ENCODE peak calls at places on chromosomes 11 and 22, in seven cellular contexts. G, S, E, P, J, D and Q are unnamed samples.

GRCh38 chr22:30610299-30610698 is 3.3 kb downstream of the TCN2 start:
- DNase-seq in E (no peak), J (no peak), S (no peak), P (no peak), G (no peak), D (no peak), Q (no peak)

GRCh38 chr11:3000032-3000961 is 8.2 kb upstream of the NAP1L4 start:
- DNase-seq in E (no peak), G (peak), D (peak), P (peak), S (peak), J (no peak), Q (no peak)

GRCh38 chr11:103591554-103591953 is 444.9 kb upstream of the DDI1 start:
- DNase-seq in D (no peak), S (no peak), J (no peak), E (no peak), P (no peak), G (no peak), Q (no peak)

GRCh38 chr11:66981976-66982578 is 7.0 kb downstream of the C11orf86 start:
- DNase-seq in S (peak), D (peak), J (peak), G (peak), E (peak), P (no peak), Q (no peak)

GRCh38 chr22:45977551-45978274 is 751 bp upstream of the WNT7B start:
- DNase-seq in J (no peak), S (peak), G (no peak), D (no peak), E (no peak), P (peak), Q (peak)

GRCh38 chr22:26534166-26534855 is 22.0 kb upstream of the TFIP11 start:
- DNase-seq in E (no peak), D (no peak), G (no peak), S (no peak), J (no peak), P (no peak), Q (no peak)

GRCh38 chr11:63485777-63486176 is 5.2 kb downstream of the PLAAT5 start:
- DNase-seq in E (no peak), G (no peak), D (no peak), P (no peak), J (no peak), S (no peak), Q (no peak)

GRCh38 chr11:64400096-64400495 is 41.1 kb downstream of the RPS6KA4 start:
- DNase-seq in E (no peak), P (no peak), G (no peak), D (peak), S (peak), J (no peak), Q (no peak)

GRCh38 chr11:29780756-29781155 is 236.1 kb downstream of the KCNA4 start:
- DNase-seq in G (no peak), E (no peak), P (peak), S (peak), J (no peak), D (no peak), Q (no peak)

GRCh38 chr11:58334708-58335107 is 24.2 kb downstream of the OR5B17 start:
- DNase-seq in D (no peak), J (peak), E (no peak), S (peak), P (no peak), G (peak), Q (peak)

GRCh38 chr11:131819845-131820244 is 449.4 kb downstream of the NTM start:
- DNase-seq in E (no peak), G (no peak), P (no peak), D (no peak), S (no peak), J (no peak), Q (no peak)

GRCh38 chr11:12724301-12725046 is 50.3 kb downstream of the TEAD1 start:
- DNase-seq in P (peak), E (peak), J (no peak), G (peak), S (peak), D (peak), Q (peak)

GRCh38 chr22:44668190-44668885 is 33.7 kb upstream of the PRR5 start:
- DNase-seq in G (no peak), D (no peak), S (peak), J (no peak), E (no peak), P (peak), Q (no peak)

GRCh38 chr11:2100361-2101170 is 38.6 kb downstream of the IGF2 start:
- DNase-seq in J (no peak), G (peak), S (no peak), E (no peak), D (peak), P (no peak), Q (no peak)

GRCh38 chr11:28383471-28383870 is 275.3 kb downstream of the METTL15 start:
- DNase-seq in J (peak), S (peak), D (no peak), G (peak), E (no peak), P (no peak), Q (no peak)

GRCh38 chr11:17790453-17790852 is 55.9 kb downstream of the KCNC1 start:
- DNase-seq in G (peak), P (no peak), D (no peak), E (no peak), J (no peak), S (peak), Q (no peak)

GRCh38 chr11:76763573-76764348 is 19.4 kb upstream of the TSKU start:
- DNase-seq in D (no peak), G (peak), S (peak), E (no peak), J (peak), P (no peak), Q (no peak)

GRCh38 chr11:111006207-111006606 is 239.3 kb upstream of the POU2AF2 start:
- DNase-seq in J (no peak), P (no peak), S (no peak), D (no peak), G (no peak), E (no peak), Q (no peak)

GRCh38 chr22:48156603-48157355 is 1394.3 kb downstream of the TBC1D22A start:
- DNase-seq in P (no peak), S (no peak), J (no peak), G (no peak), E (no peak), D (no peak), Q (no peak)

GRCh38 chr11:126485021-126485781 is 129.7 kb downstream of the ST3GAL4 start:
- DNase-seq in E (no peak), P (no peak), G (peak), J (peak), D (no peak), S (peak), Q (no peak)

GRCh38 chr22:27667121-27667843 is 134.3 kb downstream of the MN1 start:
- DNase-seq in J (no peak), G (no peak), D (no peak), E (no peak), P (peak), S (no peak), Q (peak)

GRCh38 chr11:9662273-9662672 is 1.6 kb upstream of the SWAP70 start:
- DNase-seq in J (no peak), P (no peak), G (no peak), D (no peak), E (no peak), S (no peak), Q (no peak)

GRCh38 chr11:127470485-127470884 is 469.9 kb upstream of the KIRREL3 start:
- DNase-seq in G (no peak), S (peak), D (no peak), E (no peak), P (peak), J (no peak), Q (peak)

GRCh38 chr11:35323076-35323868 is 96.1 kb downstream of the SLC1A2 start:
- DNase-seq in E (no peak), G (no peak), J (no peak), S (peak), D (no peak), P (no peak), Q (no peak)

DNA sequence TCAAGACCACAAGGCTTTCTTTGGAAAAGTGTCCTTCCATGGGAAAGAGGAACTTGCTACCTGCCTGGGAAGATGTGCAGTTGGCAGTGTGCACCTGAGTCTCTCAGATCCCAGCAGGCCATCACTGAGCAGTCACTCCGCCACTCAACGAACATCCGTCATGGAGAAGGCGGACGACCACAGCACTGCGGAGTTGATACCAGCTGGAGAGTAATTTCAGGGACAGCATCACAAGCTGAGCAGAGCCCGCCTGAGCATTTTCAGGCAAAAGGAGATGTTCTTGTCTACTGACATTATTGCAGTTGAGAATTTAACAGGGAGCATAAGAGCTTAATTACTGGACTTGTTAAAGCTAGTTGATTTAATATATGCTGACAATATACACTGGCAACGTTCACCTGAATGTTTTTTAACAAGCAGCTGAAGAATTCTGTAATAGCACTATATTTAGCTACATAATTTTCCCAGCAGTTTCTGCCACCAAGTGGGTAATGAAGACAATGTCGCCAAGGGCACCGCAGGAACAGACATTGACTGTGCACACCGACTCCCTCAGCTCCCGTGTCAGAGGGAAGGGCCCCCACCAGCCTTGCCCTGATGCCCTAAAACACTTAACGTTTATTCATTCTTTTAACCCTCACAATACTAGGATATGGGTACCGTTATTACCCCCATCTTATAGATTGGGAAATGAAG is 52.4 kb upstream of the ARFGAP3 start:
- DNase-seq in S (no peak), D (no peak), J (no peak), E (no peak), P (no peak), G (no peak), Q (no peak)
- H3K4me3 ChIP-seq in S (no peak), D (no peak), J (no peak), E (no peak), P (no peak), G (no peak), Q (no peak)

GRCh38 chr22:32395107-32395506 is 16.9 kb downstream of the RTCB start:
- DNase-seq in E (no peak), S (no peak), D (no peak), G (no peak), P (no peak), J (no peak), Q (no peak)

GRCh38 chr22:32385681-32386080 is 26.4 kb downstream of the RTCB start:
- DNase-seq in S (no peak), E (no peak), G (no peak), P (no peak), J (no peak), D (no peak), Q (no peak)

GRCh38 chr22:32389685-32390084 is 22.4 kb downstream of the RTCB start:
- DNase-seq in J (no peak), D (no peak), P (peak), G (peak), E (no peak), S (peak), Q (peak)
- H3K4me3 ChIP-seq in J (no peak), D (no peak), P (no peak), G (no peak), E (no peak), S (no peak), Q (no peak)

GRCh38 chr11:69984457-69985261 is 93.5 kb upstream of the ANO1 start:
- DNase-seq in P (peak), J (no peak), D (no peak), G (no peak), E (no peak), S (no peak), Q (peak)

GRCh38 chr11:69986421-69987229 is 91.5 kb upstream of the ANO1 start:
- DNase-seq in D (no peak), P (no peak), G (no peak), E (no peak), J (no peak), S (no peak), Q (no peak)

GRCh38 chr11:69985654-69986420 is 92.3 kb upstream of the ANO1 start:
- DNase-seq in D (no peak), J (no peak), E (no peak), G (no peak), S (peak), P (peak), Q (no peak)

GRCh38 chr11:69983897-69984438 is 94.1 kb upstream of the ANO1 start:
- DNase-seq in D (no peak), E (no peak), S (no peak), G (no peak), J (no peak), P (no peak), Q (no peak)

GRCh38 chr11:69985331-69985653 is 92.8 kb upstream of the ANO1 start:
- DNase-seq in E (no peak), J (no peak), D (no peak), G (no peak), S (no peak), P (no peak), Q (no peak)
- H3K4me3 ChIP-seq in E (peak), J (no peak), D (peak), G (no peak), S (no peak), P (peak), Q (no peak)

GRCh38 chr11:83294208-83294607 is 8.0 kb upstream of the CCDC90B start:
- DNase-seq in P (no peak), S (no peak), G (no peak), E (no peak), J (no peak), D (no peak), Q (peak)
- H3K4me3 ChIP-seq in P (no peak), S (no peak), G (no peak), E (no peak), J (no peak), D (no peak), Q (no peak)

GRCh38 chr22:32203181-32204105 is 1.4 kb downstream of the RFPL2 start:
- DNase-seq in D (no peak), G (no peak), J (no peak), S (no peak), E (no peak), P (no peak), Q (no peak)

GRCh38 chr22:32202161-32202538 is 2.7 kb downstream of the RFPL2 start:
- DNase-seq in G (no peak), E (no peak), S (no peak), P (no peak), J (no peak), D (no peak), Q (peak)

GRCh38 chr22:32200752-32201151 is 4.1 kb downstream of the RFPL2 start:
- DNase-seq in J (no peak), E (no peak), D (no peak), S (no peak), P (no peak), G (no peak), Q (peak)

GRCh38 chr22:32204211-32204855 is 540 bp downstream of the RFPL2 start:
- DNase-seq in G (no peak), S (no peak), D (no peak), P (peak), J (no peak), E (no peak), Q (peak)

GRCh38 chr22:32202539-32203180 is 2.2 kb downstream of the RFPL2 start:
- DNase-seq in D (peak), S (peak), G (peak), J (no peak), P (peak), E (no peak), Q (peak)
- H3K4me3 ChIP-seq in D (peak), S (no peak), G (no peak), J (no peak), P (peak), E (peak), Q (no peak)

GRCh38 chr11:15654397-15654915 is 539.7 kb downstream of the INSC start:
- DNase-seq in S (no peak), E (no peak), J (no peak), P (no peak), G (no peak), D (no peak), Q (no peak)
- H3K4me3 ChIP-seq in S (no peak), E (no peak), J (no peak), P (no peak), G (no peak), D (no peak), Q (no peak)

GRCh38 chr11:128621491-128622136 is 34.3 kb upstream of the ETS1 start:
- DNase-seq in P (no peak), D (no peak), J (peak), E (no peak), S (peak), G (peak), Q (peak)

GRCh38 chr11:128624269-128625170 is 37.2 kb upstream of the ETS1 start:
- DNase-seq in J (no peak), S (no peak), G (no peak), P (no peak), D (peak), E (no peak), Q (no peak)

GRCh38 chr11:128619540-128620305 is 32.4 kb upstream of the ETS1 start:
- DNase-seq in P (no peak), D (no peak), G (no peak), J (no peak), S (no peak), E (no peak), Q (no peak)

GRCh38 chr11:128622137-128622523 is 34.8 kb upstream of the ETS1 start:
- DNase-seq in S (no peak), G (no peak), J (no peak), E (no peak), D (no peak), P (no peak), Q (peak)

DNA sequence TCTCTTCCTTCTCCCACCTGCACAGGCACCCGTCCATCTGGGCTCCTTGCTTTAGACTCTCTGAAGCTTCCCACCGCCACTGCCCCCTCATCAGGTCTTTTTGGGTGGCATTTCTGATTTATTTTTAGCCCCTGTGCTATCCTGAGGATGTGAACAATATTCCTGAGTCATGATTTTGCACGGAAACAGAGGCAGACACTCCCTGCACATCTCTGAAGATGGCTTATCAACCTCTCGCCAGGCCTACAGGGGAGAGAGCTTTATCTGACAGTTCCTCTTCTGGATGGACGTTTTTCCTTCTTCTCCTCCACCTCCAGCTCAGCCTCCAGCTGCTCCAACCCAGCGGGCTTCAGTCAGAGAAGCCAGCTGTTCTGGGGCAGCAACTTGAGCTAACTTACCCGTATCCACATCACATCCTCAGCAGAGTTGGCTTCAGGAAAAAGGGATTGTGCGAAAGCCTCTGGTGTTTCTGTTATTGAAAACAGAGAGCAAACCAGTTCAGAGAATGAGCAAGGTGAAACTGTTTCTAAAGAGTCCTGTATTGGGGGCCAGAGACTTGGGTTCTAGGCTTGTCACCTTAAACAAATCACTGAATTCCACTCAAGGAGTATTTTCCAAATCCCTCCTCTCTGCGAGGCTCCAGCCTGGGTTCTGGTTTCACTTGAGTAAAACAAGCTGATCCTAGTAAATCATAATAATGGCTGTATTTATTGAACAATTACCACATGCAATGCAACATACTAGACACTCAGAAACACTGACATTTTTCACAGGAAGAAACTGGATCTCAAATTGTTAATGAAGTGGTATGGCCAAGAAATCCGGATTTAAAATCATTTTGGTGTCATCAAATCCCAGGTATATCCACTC is 33.2 kb upstream of the ETS1 start:
- DNase-seq in S (peak), G (peak), D (no peak), J (no peak), P (no peak), E (no peak), Q (no peak)
- H3K4me3 ChIP-seq in S (no peak), G (no peak), D (no peak), J (no peak), P (no peak), E (no peak), Q (no peak)

GRCh38 chr11:74778581-74778980 is 29.9 kb downstream of the RNF169 start:
- DNase-seq in P (no peak), E (no peak), D (no peak), S (no peak), G (no peak), J (no peak), Q (no peak)

GRCh38 chr11:74784234-74784633 is 35.6 kb downstream of the RNF169 start:
- DNase-seq in S (no peak), P (no peak), E (no peak), D (no peak), J (no peak), G (no peak), Q (no peak)

GRCh38 chr11:74780277-74780870 is 31.7 kb downstream of the RNF169 start:
- DNase-seq in D (no peak), G (no peak), S (peak), P (no peak), E (no peak), J (no peak), Q (no peak)

GRCh38 chr11:74777877-74778276 is 29.2 kb downstream of the RNF169 start:
- DNase-seq in E (no peak), D (no peak), G (peak), S (no peak), J (no peak), P (no peak), Q (no peak)

DNA sequence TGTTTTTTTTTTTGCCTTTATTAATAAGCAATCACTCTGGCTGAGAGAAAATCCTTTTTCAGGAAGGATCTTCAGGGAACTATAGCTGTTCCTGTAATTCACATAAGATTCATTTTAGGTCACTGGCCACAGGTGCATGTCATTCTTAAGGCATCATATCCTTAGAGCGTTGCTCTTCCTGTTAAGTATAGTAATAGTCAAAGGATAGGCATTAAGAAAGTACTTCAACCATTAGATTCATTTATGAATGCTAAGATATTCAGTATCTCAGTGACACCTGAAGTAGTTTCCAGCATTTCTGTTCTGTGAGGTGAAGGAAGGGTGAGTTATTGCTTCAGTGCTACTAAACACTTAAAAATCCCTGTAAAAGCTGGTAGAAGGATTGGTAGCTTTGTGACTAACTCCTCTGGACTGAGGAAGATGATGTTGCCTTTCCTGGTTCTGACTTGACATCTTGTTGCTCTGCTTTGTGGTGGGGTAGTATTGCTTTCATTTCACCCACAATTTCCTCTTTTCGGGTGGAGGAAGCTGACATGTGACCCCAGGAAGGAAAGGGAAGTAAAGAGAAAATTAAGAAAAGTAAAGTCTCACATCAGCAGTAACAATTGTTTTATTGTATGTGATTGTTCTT is 34.7 kb downstream of the RNF169 start:
- DNase-seq in S (peak), D (no peak), J (peak), P (no peak), E (no peak), G (peak), Q (no peak)
- H3K4me3 ChIP-seq in S (peak), D (no peak), J (no peak), P (no peak), E (no peak), G (no peak), Q (no peak)

GRCh38 chr22:43409800-43410199 is 2.0 kb upstream of the MPPED1 start:
- DNase-seq in S (no peak), J (no peak), E (no peak), D (no peak), P (no peak), G (no peak), Q (no peak)

GRCh38 chr22:43407591-43407990 is 4.2 kb upstream of the MPPED1 start:
- DNase-seq in P (no peak), S (no peak), G (no peak), D (no peak), J (no peak), E (no peak), Q (no peak)

GRCh38 chr22:43406186-43406790 is 5.5 kb upstream of the MPPED1 start:
- DNase-seq in E (no peak), J (no peak), G (no peak), D (no peak), S (no peak), P (no peak), Q (no peak)

GRCh38 chr22:43409046-43409445 is 2.8 kb upstream of the MPPED1 start:
- DNase-seq in D (no peak), S (no peak), J (no peak), E (no peak), G (no peak), P (no peak), Q (no peak)

GRCh38 chr22:43408009-43408408 is 3.8 kb upstream of the MPPED1 start:
- DNase-seq in E (no peak), G (no peak), J (no peak), S (no peak), D (no peak), P (no peak), Q (no peak)
- H3K4me3 ChIP-seq in E (no peak), G (no peak), J (no peak), S (no peak), D (no peak), P (no peak), Q (no peak)